ENCODE peak calls at places on chromosome 18, in seven cellular contexts. Q is IMR-90, M is fibroblast of lung, R is hepatocyte, D is GM23338, T is K562, H is H1. S is an unnamed sample.

GRCh38 chr18:76441002-76441667 is 53.9 kb downstream of the ZNF516 start:
- DNase-seq in Q (no peak), M (no peak), R (no peak), D (no peak), T (no peak), H (no peak), S (no peak)

GRCh38 chr18:35245719-35246317 is 5.0 kb downstream of the ZNF397 start:
- DNase-seq in Q (no peak), M (no peak), R (no peak), D (no peak), T (no peak), H (no peak), S (no peak)

GRCh38 chr18:70293166-70293565 is 4.3 kb downstream of the SOCS6 start:
- DNase-seq in Q (peak; percentile 22), M (no peak), R (peak; percentile 52), D (no peak), T (no peak), H (no peak), S (no peak)

GRCh38 chr18:27723168-27723567 is 453.8 kb downstream of the CDH2 start:
- DNase-seq in Q (no peak), M (no peak), R (no peak), D (no peak), T (no peak), H (no peak), S (no peak)

GRCh38 chr18:76416935-76417334 is 78.1 kb downstream of the ZNF516 start:
- DNase-seq in Q (peak; percentile 61), M (peak; percentile 89), R (no peak), D (no peak), T (no peak), H (peak; percentile 31), S (no peak)

GRCh38 chr18:54223568-54224241 is 764 bp downstream of the MBD2 start:
- DNase-seq in Q (peak; percentile 92), M (peak; percentile 92), R (peak; percentile 67), D (peak; percentile 41), T (peak; percentile 28), H (peak; percentile 53), S (peak; percentile 84)

GRCh38 chr18:27605107-27605834 is 420.2 kb upstream of the CHST9 start:
- DNase-seq in Q (peak; percentile 65), M (peak; percentile 70), R (peak; percentile 92), D (peak; percentile 94), T (peak; percentile 35), H (peak; percentile 62), S (peak; percentile 80)

GRCh38 chr18:8260319-8260718 is 348.9 kb upstream of the RAB12 start:
- DNase-seq in Q (peak; percentile 11), M (no peak), R (no peak), D (peak; percentile 23), T (no peak), H (no peak), S (no peak)

GRCh38 chr18:70072678-70073077 is 125.0 kb upstream of the CD226 start:
- DNase-seq in Q (peak; percentile 50), M (peak; percentile 61), R (peak; percentile 40), D (no peak), T (no peak), H (no peak), S (no peak)

GRCh38 chr18:5768454-5768853 is 126.9 kb downstream of the TMEM200C start:
- DNase-seq in Q (no peak), M (no peak), R (no peak), D (no peak), T (no peak), H (no peak), S (no peak)

GRCh38 chr18:23114171-23114881 is 21.0 kb upstream of the CABLES1 start:
- DNase-seq in Q (peak; percentile 30), M (peak; percentile 45), R (no peak), D (no peak), T (no peak), H (no peak), S (no peak)

GRCh38 chr18:47791461-47791860 is 139.0 kb downstream of the SMAD2 start:
- DNase-seq in Q (no peak), M (no peak), R (no peak), D (no peak), T (no peak), H (no peak), S (no peak)

GRCh38 chr18:23723121-23723520 is 33.9 kb downstream of the LAMA3 start:
- DNase-seq in Q (peak; percentile 69), M (no peak), R (no peak), D (no peak), T (no peak), H (no peak), S (no peak)

GRCh38 chr18:79248495-79249078 is 147.1 kb upstream of the NFATC1 start:
- DNase-seq in Q (peak; percentile 41), M (peak; percentile 14), R (no peak), D (no peak), T (no peak), H (no peak), S (no peak)

GRCh38 chr18:11040823-11041712 is 108.3 kb downstream of the PIEZO2 start:
- DNase-seq in Q (peak; percentile 69), M (peak; percentile 80), R (peak; percentile 72), D (peak; percentile 83), T (peak; percentile 43), H (peak; percentile 58), S (peak; percentile 77)

GRCh38 chr18:7872569-7872968 is 305.5 kb downstream of the PTPRM start:
- DNase-seq in Q (peak; percentile 62), M (peak; percentile 56), R (peak; percentile 55), D (no peak), T (no peak), H (no peak), S (no peak)

GRCh38 chr18:26089247-26090129 is 925 bp downstream of the SS18 start:
- DNase-seq in Q (peak; percentile 49), M (peak; percentile 49), R (peak; percentile 33), D (peak; percentile 41), T (peak; percentile 29), H (peak; percentile 76), S (peak; percentile 73)

GRCh38 chr18:11872479-11873136 is 21.4 kb downstream of the CHMP1B start:
- DNase-seq in Q (no peak), M (no peak), R (peak; percentile 56), D (peak; percentile 47), T (peak; percentile 62), H (no peak), S (peak; percentile 60)

GRCh38 chr18:32767400-32767799 is 5.4 kb downstream of the KLHL14 start:
- DNase-seq in Q (no peak), M (no peak), R (no peak), D (no peak), T (no peak), H (no peak), S (peak; percentile 71)
- H3K4me2 ChIP-seq in Q (no peak overlapping the region), M (no peak overlapping the region), R (no peak overlapping the region), D (no peak overlapping the region), T (no peak overlapping the region), H (no peak overlapping the region), S (peak overlapping the region; percentile 89)

GRCh38 chr18:43007365-43007764 is 108.1 kb downstream of the RIT2 start:
- DNase-seq in Q (no peak), M (no peak), R (no peak), D (no peak), T (no peak), H (no peak), S (no peak)
- H3K4me1 ChIP-seq in Q (no peaks in the 10 kb centered on the region), M (no peaks in the 10 kb centered on the region), R (no peaks in the 10 kb centered on the region), D (peaks cover 30% of the 10 kb centered on the region), T (no peaks in the 10 kb centered on the region), H (peaks cover 4% of the 10 kb centered on the region), S (no peaks in the 10 kb centered on the region)

GRCh38 chr18:36297419-36298112 is at the start of gene FHOD3:
- DNase-seq in Q (peak; percentile 49), M (peak; percentile 28), R (peak; percentile 67), D (peak; percentile 87), T (peak; percentile 90), H (peak; percentile 86), S (no peak)

GRCh38 chr18:36299010-36299409 is 1.5 kb downstream of the FHOD3 start:
- DNase-seq in Q (no peak), M (no peak), R (no peak), D (no peak), T (no peak), H (no peak), S (no peak)

GRCh38 chr18:36296591-36297418 is 708 bp upstream of the FHOD3 start:
- DNase-seq in Q (peak; percentile 77), M (peak; percentile 64), R (peak; percentile 82), D (peak; percentile 80), T (peak; percentile 64), H (peak; percentile 87), S (no peak)

GRCh38 chr18:36300211-36300610 is 2.7 kb downstream of the FHOD3 start:
- DNase-seq in Q (no peak), M (no peak), R (no peak), D (no peak), T (no peak), H (no peak), S (no peak)

DNA sequence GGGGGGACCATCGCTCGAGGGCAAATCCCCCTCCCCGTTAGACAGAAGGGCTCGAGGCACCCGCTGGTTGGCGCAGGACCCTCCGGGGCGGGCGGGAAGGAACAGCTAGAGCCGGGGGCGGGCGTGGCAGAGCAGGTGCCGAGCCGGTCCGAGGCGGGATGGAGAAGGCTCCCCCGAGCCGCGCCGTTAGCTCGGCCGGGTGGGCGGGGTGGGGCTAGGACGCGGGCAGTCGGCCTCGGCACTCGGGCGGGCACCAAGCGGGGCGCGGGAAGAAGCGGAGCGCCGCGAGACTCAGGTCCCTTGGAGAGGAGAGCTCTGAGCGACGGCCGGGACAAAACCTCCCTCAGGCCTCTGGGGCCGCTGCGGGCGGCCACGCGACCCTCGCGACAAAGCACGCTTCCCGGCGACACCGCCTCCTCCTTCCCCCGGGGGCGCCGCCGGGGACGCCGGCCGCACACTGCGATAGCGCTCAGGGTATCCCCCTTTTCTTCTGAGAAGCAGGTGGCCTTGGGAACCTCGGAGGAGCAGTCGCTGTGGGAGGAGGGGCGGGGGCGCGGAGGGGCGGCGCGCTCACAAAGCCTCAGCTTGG is 694 bp downstream of the FHOD3 start:
- DNase-seq in Q (no peak), M (no peak), R (no peak), D (peak; percentile 72), T (peak; percentile 15), H (peak; percentile 77), S (no peak)
- H3K4me3 ChIP-seq in Q (peak overlapping the region; percentile 98), M (peak overlapping the region; percentile 68), R (peak overlapping the region; percentile 83), D (peak overlapping the region; percentile 87), T (peak overlapping the region; percentile 26), H (peak overlapping the region; percentile 59), S (no peak overlapping the region)

GRCh38 chr18:58401191-58401590 is 227.7 kb downstream of the ALPK2 start:
- DNase-seq in Q (no peak), M (no peak), R (no peak), D (no peak), T (no peak), H (no peak), S (no peak)

GRCh38 chr18:58400337-58400885 is 228.5 kb downstream of the ALPK2 start:
- DNase-seq in Q (no peak), M (peak; percentile 38), R (peak; percentile 56), D (no peak), T (no peak), H (no peak), S (no peak)

GRCh38 chr18:58402951-58403702 is 225.8 kb downstream of the ALPK2 start:
- DNase-seq in Q (no peak), M (no peak), R (no peak), D (no peak), T (no peak), H (no peak), S (no peak)

GRCh38 chr18:58403799-58404455 is 225.0 kb downstream of the ALPK2 start:
- DNase-seq in Q (no peak), M (no peak), R (no peak), D (no peak), T (no peak), H (no peak), S (no peak)

DNA sequence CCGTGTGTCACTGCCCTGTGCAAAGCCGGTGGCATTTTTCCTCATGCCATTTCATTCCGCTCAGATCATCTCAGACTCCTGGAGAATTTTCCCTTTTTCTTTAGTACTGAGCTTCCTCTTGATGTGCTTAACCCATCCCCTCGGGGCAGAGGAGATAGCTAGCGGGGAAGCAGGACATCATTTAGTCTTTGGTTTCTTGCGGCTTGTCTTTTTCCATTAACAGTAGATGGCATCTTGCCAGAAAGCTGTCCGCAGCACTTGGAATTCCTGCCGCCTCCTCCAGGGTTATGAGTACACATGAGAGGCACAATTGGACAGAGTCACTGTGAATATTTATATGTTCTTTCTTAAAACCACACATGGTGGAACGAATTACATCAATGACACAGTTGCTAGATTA is 226.6 kb downstream of the ALPK2 start:
- DNase-seq in Q (no peak), M (peak; percentile 83), R (peak; percentile 81), D (no peak), T (no peak), H (no peak), S (no peak)
- H3K4me2 ChIP-seq in Q (no peak overlapping the region), M (no peak overlapping the region), R (peak overlapping the region; percentile 14), D (no peak overlapping the region), T (no peak overlapping the region), H (no peak overlapping the region), S (no peak overlapping the region)

S was measured in Karpas-422.